ENCODE peak calls at places on chromosomes 5 and 9, in six cellular contexts. K is lung; U is breast epithelium; O is naive thymus-derived CD4-positive, alpha-beta T cell; F is PC-9; M is lower lobe of right lung. Q is an unnamed sample. For H3K4me1, the result is how much of the 10 kb centered on the place peaks cover.

GRCh38 chr9:133234577-133235322 is 25.7 kb upstream of the OBP2B start:
- DNase-seq in O (no peak), F (no peak), K (no peak), U (no peak), M (no peak), Q (no peak)

GRCh38 chr5:25412116-25412661 is 767.4 kb upstream of the CDH10 start:
- DNase-seq in F (no peak), K (no peak), O (no peak), U (no peak), M (no peak), Q (no peak)

GRCh38 chr5:67030289-67031069 is 166.1 kb downstream of the CD180 start:
- DNase-seq in O (no peak), F (no peak), K (no peak), M (no peak), U (no peak), Q (no peak)

GRCh38 chr9:34124923-34125322 is 1.6 kb downstream of the DCAF12 start:
- DNase-seq in U (no peak), M (no peak), K (peak), O (no peak), F (no peak), Q (no peak)

GRCh38 chr5:14143509-14143842 is 334 bp downstream of the TRIO start:
- DNase-seq in O (no peak), U (no peak), K (no peak), F (no peak), M (no peak), Q (no peak)

GRCh38 chr5:171953860-171954701 is 52.4 kb downstream of the FBXW11 start:
- DNase-seq in O (no peak), K (no peak), M (no peak), F (no peak), U (no peak), Q (no peak)

GRCh38 chr5:88846434-88846833 is 36.5 kb downstream of the MEF2C start:
- DNase-seq in U (no peak), M (no peak), F (no peak), K (no peak), O (no peak), Q (no peak)

GRCh38 chr5:73759771-73760170 is 133.8 kb downstream of the ARHGEF28 start:
- DNase-seq in O (no peak), K (no peak), M (no peak), U (no peak), F (no peak), Q (no peak)

GRCh38 chr9:14661421-14662059 is 31.7 kb downstream of the ZDHHC21 start:
- DNase-seq in K (no peak), F (no peak), O (no peak), U (no peak), M (no peak), Q (no peak)

GRCh38 chr5:16668194-16668593 is 51.4 kb upstream of the RETREG1 start:
- DNase-seq in M (no peak), F (no peak), U (no peak), O (no peak), K (no peak), Q (no peak)

GRCh38 chr5:133969654-133970324 is 1.4 kb upstream of the C5orf15 start:
- DNase-seq in F (no peak), M (no peak), O (no peak), K (no peak), U (no peak), Q (no peak)
- H3K4me3 ChIP-seq in F (peak), M (no peak), O (no peak), K (no peak), U (no peak), Q (no peak)

DNA sequence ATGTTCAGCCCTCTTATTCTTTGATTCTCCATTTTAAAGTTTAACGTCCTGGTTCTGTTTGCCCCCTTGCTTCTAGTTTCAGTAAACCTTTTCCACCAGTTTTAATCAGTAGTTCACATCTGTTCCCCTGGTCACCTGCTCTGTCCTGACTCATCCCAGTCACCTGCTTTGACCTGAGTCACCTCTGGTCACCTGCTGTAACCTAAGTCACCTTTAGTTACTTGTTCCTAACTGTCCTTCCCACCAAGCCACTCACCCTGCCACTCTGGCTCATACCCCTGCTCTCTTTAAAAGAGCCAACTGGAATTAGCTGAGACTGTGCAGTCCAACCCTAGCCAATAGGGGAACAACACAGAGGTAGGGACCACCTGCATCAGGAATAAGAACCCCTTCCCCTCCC is 43.0 kb downstream of the SEMA6A start:
- DNase-seq in F (no peak), O (no peak), K (no peak), U (no peak), M (no peak), Q (no peak)
- H3K27ac ChIP-seq in F (no peak), O (no peak), K (no peak), U (no peak), M (no peak), Q (no peak)

GRCh38 chr5:132417889-132418432 is 48.5 kb downstream of the SLC22A5 start:
- DNase-seq in K (no peak), U (no peak), M (no peak), F (no peak), O (no peak), Q (no peak)
- H3K4me1 ChIP-seq in K (under half), U (under half), M (half or more), F (half or more), O (half or more), Q (under half)

DNA sequence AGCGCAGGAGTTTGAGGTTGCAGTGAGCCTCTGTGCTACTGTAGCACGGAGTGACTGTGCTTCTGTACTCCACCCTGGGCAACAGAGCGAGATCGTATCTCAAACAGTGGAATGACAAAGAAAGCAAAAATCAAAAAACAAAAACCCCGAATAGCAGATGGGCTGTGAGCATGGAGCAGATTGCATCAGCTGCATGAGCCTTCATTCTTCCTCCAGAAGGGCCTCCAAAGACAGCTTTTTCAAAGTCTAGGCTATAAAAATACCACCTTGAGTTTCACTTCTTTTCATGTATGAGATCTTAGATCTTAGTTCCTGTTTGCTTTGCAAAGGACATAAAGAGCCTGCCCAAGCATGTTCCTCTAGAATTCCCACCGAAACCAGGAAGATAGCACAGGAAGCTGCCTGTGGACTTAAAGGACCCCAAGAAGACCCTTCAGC is 15.0 kb upstream of the HSPB3 start:
- DNase-seq in O (peak), M (no peak), F (no peak), U (no peak), K (no peak), Q (no peak)
- H3K4me3 ChIP-seq in O (peak), M (no peak), F (no peak), U (no peak), K (no peak), Q (no peak)

GRCh38 chr9:100070071-100070470 is 28.7 kb downstream of the ERP44 start:
- DNase-seq in K (no peak), F (no peak), U (no peak), M (no peak), O (no peak), Q (no peak)

GRCh38 chr9:100074093-100074492 is 24.7 kb downstream of the ERP44 start:
- DNase-seq in M (no peak), U (no peak), O (no peak), F (no peak), K (no peak), Q (no peak)

GRCh38 chr9:100072805-100073204 is 26.0 kb downstream of the ERP44 start:
- DNase-seq in O (no peak), F (no peak), K (no peak), M (no peak), U (no peak), Q (no peak)

GRCh38 chr9:100066539-100066938 is 32.3 kb downstream of the ERP44 start:
- DNase-seq in K (no peak), F (no peak), O (no peak), M (no peak), U (no peak), Q (no peak)

GRCh38 chr9:100070642-100071041 is 28.2 kb downstream of the ERP44 start:
- DNase-seq in M (no peak), O (no peak), F (no peak), K (no peak), U (no peak), Q (no peak)
- H3K27ac ChIP-seq in M (no peak), O (no peak), F (no peak), K (no peak), U (no peak), Q (no peak)

GRCh38 chr9:38009035-38009501 is 60.0 kb downstream of the SHB start:
- DNase-seq in K (no peak), O (no peak), F (no peak), M (no peak), U (no peak), Q (no peak)

GRCh38 chr9:38006163-38006562 is 62.9 kb downstream of the SHB start:
- DNase-seq in M (no peak), O (no peak), F (peak), K (no peak), U (no peak), Q (no peak)

GRCh38 chr9:38004809-38005560 is 64.0 kb downstream of the SHB start:
- DNase-seq in O (no peak), U (no peak), M (no peak), K (no peak), F (no peak), Q (no peak)

GRCh38 chr9:38008168-38009034 is 60.6 kb downstream of the SHB start:
- DNase-seq in U (no peak), F (peak), K (peak), O (no peak), M (peak), Q (peak)

GRCh38 chr9:38006981-38007380 is 62.0 kb downstream of the SHB start:
- DNase-seq in K (no peak), O (no peak), F (no peak), M (no peak), U (no peak), Q (no peak)
- H3K4me1 ChIP-seq in K (under half), O (under half), F (under half), M (half or more), U (under half), Q (under half)

DNA sequence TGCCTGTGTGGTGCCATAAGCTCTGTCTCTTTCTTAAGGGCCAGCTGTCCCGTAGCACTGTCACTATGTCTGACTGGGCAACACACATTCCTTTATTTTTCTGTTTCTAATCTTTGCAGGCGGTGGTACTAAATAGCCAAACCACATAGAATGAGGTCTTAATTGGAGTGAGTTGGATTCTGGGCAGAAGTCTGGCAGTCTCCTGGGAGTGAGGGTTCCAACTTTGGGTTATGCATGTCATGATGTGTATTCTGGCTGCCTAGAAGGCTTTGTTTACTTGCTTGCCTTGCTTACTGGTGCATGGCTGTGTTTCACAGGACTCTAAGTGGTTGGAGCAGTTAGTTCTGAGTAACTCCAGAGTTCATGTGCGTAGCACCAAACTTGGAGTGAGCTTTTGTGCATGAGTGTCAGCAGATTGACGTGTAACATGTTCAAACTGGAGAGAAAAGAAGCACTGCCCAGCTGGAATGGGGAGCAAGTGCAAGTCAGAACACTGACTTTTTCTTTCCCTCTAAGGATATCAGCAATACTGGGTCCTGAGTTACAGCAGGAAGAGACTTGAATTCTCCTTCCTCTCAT is 185.9 kb downstream of the PCSK1 start:
- DNase-seq in O (no peak), K (no peak), F (no peak), U (no peak), M (no peak), Q (no peak)
- H3K4me3 ChIP-seq in O (no peak), K (no peak), F (no peak), U (no peak), M (no peak), Q (peak)

DNA sequence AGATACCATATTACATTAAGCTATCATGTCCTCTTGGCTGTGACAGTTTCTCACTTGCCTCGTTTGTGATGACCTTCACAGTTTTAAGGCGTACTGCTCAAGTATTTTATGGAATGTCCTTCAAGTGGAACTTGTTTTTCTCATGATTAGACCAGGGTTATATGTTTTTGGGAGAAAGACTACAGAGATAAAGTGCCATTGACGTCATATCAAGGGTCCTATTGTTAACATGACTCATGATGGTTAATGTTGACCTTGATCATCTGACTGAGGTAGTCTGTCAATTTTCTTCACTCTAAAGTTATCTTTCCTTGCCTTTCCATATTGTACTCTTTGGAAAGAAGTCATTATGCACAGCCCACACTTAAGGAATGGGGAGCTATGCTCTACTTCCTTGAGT is 17.8 kb upstream of the PTBP3 start:
- DNase-seq in O (no peak), U (no peak), M (no peak), F (no peak), K (no peak), Q (no peak)
- H3K27ac ChIP-seq in O (no peak), U (no peak), M (no peak), F (no peak), K (no peak), Q (no peak)

DNA sequence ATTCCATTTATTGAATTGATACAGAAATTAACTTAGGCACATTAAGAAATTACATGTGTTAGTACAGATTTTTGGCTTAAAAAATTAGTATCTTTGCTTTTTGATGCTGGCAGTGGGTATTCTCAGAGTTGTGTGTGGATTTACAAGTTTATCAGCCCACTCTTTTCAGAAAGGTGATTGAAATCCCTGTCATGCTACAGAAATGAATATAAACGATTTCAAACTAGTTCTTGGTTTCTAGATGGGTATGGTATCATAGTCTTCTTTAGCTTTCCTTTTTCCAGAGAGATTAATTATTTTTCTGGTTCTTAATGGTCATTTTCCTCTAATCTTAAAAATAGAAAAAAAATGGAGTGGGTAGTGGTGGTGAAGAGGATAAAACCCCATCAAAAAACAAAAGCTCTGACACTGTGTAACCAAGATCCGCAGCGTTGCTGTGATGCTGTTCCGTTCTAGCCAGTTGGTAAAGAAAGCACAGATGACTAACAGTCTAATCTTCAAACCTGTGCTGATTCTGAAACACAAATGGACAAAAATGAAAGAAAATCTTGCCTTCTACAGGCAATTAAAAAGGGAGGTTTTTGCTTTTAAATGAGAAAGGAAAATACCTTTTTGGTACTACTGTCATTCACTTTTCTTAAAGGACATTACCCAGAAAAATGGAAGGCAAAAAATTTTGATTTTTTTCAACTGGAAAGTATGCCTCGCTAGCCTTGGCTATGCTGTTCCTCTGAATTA is 5.2 kb downstream of the LRRTM2 start:
- DNase-seq in M (no peak), U (no peak), O (no peak), F (no peak), K (no peak), Q (no peak)
- H3K4me1 ChIP-seq in M (half or more), U (under half), O (under half), F (under half), K (under half), Q (under half)

GRCh38 chr9:69671904-69672827 is at the start of gene APBA1:
- DNase-seq in M (peak), K (peak), F (peak), O (peak), U (peak), Q (peak)

GRCh38 chr9:69674112-69674511 is 1.9 kb upstream of the APBA1 start:
- DNase-seq in O (no peak), U (no peak), K (no peak), M (no peak), F (no peak), Q (no peak)

GRCh38 chr9:69674741-69675438 is 2.7 kb upstream of the APBA1 start:
- DNase-seq in O (no peak), M (no peak), F (no peak), U (no peak), K (no peak), Q (no peak)

GRCh38 chr9:69671291-69671903 is 774 bp downstream of the APBA1 start:
- DNase-seq in U (no peak), F (no peak), K (no peak), M (no peak), O (no peak), Q (peak)

DNA sequence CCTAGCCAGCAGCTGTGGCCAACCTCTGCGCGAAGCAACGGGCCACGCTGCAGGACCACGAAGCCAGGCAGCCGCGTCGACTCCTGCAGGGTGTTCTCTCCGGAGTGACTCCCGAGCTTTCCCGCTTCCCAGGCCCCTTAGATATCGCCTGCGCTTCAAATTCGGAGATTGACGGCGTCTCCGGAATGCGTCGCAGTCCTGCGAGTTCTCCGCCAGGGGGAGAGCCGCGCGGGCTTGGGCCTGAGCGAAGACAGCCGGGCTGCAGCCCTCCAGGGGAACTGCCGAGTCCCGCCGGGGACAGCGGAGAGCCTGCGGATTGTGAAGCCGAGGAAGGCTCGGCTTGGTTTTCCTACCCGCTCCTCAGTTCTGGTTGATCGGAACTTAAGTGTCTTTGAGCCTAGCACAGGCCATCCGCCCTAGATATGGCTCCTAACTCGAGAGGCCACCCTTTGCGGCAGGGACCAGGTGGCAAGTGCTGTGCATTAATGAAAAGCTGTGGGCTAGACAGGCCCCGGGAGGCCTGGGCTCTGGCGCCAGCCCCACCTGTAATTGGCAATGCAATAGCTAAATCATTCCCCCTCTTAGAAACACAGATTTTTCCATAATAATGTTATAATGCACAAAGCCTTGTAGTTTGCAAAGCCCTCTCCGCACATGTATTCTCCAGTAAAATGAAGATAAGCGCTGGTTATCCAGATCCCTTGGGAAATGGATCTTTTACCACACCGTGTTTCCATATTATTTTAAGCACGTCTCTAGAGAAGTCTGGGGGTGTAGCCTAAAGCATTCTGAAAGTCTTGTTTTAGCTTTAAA is 863 bp upstream of the APBA1 start:
- DNase-seq in K (peak), M (peak), F (peak), O (peak), U (peak), Q (peak)
- H3K4me3 ChIP-seq in K (peak), M (peak), F (peak), O (peak), U (peak), Q (peak)

Q was measured in aorta.